ENCODE peak calls at places on chromosomes 4 and X, in four cellular contexts. K, M, U and I are unnamed samples. For H3K36me3, the result is how much of the 10 kb centered on the place peaks cover.

GRCh38 chr4:56078866-56079265 is 130.1 kb downstream of the CEP135 start:
- DNase-seq in M (no peak), K (no peak), U (no peak), I (no peak)

GRCh38 chr4:7722716-7723115 is 216.9 kb downstream of the AFAP1 start:
- DNase-seq in K (no peak), M (no peak), U (no peak), I (no peak)

GRCh38 chrX:149004936-149005335 is 500.2 kb downstream of the IDS start:
- DNase-seq in U (no peak), K (no peak), M (no peak), I (no peak)

GRCh38 chrX:40368611-40369061 is 212.1 kb upstream of the ATP6AP2 start:
- DNase-seq in K (no peak), U (no peak), M (no peak), I (no peak)

GRCh38 chr4:3338976-3339531 is 46.2 kb downstream of the RGS12 start:
- DNase-seq in U (no peak), M (no peak), K (no peak), I (no peak)

GRCh38 chr4:75564023-75564422 is 8.2 kb downstream of the ODAPH start:
- DNase-seq in M (no peak), U (no peak), K (no peak), I (no peak)

GRCh38 chrX:15447985-15448639 is 45.0 kb downstream of the PIR start:
- DNase-seq in K (no peak), U (no peak), M (no peak), I (no peak)

GRCh38 chrX:54926978-54927377 is 6.4 kb downstream of the TRO start:
- DNase-seq in U (no peak), K (no peak), M (no peak), I (no peak)

GRCh38 chr4:155914782-155915181 is 11.3 kb downstream of the TDO2 start:
- DNase-seq in U (no peak), K (no peak), M (no peak), I (no peak)

GRCh38 chr4:25343671-25344070 is 31.1 kb downstream of the ZCCHC4 start:
- DNase-seq in U (no peak), M (no peak), K (no peak), I (no peak)

GRCh38 chrX:66200050-66200664 is 36.1 kb downstream of the HEPH start:
- DNase-seq in K (no peak), U (no peak), M (no peak), I (no peak)

GRCh38 chrX:109270580-109271484 is 211.1 kb downstream of the GUCY2F start:
- DNase-seq in U (peak), M (no peak), K (no peak), I (no peak)

GRCh38 chr4:183507928-183508327 is 3.1 kb downstream of the ING2 start:
- DNase-seq in U (no peak), M (peak), K (no peak), I (no peak)

GRCh38 chr4:150310159-150310895 is 232.1 kb downstream of the DCLK2 start:
- DNase-seq in K (no peak), M (no peak), U (peak), I (no peak)

GRCh38 chrX:119763175-119763574 is 4.8 kb downstream of the SOWAHD start:
- DNase-seq in U (peak), M (no peak), K (no peak), I (peak)

GRCh38 chr4:3314706-3315260 is 22.0 kb downstream of the RGS12 start:
- DNase-seq in K (peak), M (no peak), U (no peak), I (no peak)

GRCh38 chr4:147453561-147454141 is 27.2 kb upstream of the EDNRA start:
- DNase-seq in M (peak), K (no peak), U (peak), I (no peak)

GRCh38 chr4:82601242-82602015 is 39.6 kb upstream of the TMEM150C start:
- DNase-seq in K (no peak), U (no peak), M (no peak), I (no peak)

GRCh38 chr4:24849662-24850280 is 54.4 kb downstream of the SOD3 start:
- DNase-seq in M (no peak), U (no peak), K (no peak), I (peak)

DNA sequence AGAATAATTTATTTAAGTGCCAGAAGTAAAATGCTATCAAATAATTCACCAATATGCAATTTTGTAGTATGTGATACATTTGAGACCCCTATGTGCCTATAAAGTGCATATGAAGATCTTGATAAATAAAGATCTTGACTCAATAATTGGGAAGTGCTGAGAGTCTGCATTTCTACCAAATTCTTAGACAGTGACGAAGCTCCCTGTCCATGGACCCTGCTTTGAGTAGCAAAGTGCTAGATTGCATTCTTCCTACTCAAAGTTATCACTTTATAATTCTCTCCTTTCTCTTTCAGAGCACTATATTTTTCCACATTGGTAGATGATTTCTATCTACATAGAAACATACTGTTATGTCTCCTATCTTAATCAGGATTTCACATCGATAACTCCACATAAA is 1393.9 kb downstream of the ARAP2 start:
- DNase-seq in K (no peak), U (no peak), M (no peak), I (no peak)
- H3K4me3 ChIP-seq in K (no peak), U (no peak), M (no peak), I (no peak)

GRCh38 chrX:154357205-154357604 is 17.2 kb downstream of the FLNA start:
- DNase-seq in K (no peak), U (no peak), M (no peak), I (no peak)

GRCh38 chrX:154356596-154356995 is 17.8 kb downstream of the FLNA start:
- DNase-seq in M (no peak), K (no peak), U (no peak), I (no peak)

GRCh38 chrX:154358829-154359228 is 15.6 kb downstream of the FLNA start:
- DNase-seq in K (no peak), M (no peak), U (no peak), I (no peak)

GRCh38 chrX:154359362-154360154 is 14.9 kb downstream of the FLNA start:
- DNase-seq in M (no peak), K (no peak), U (no peak), I (no peak)

DNA sequence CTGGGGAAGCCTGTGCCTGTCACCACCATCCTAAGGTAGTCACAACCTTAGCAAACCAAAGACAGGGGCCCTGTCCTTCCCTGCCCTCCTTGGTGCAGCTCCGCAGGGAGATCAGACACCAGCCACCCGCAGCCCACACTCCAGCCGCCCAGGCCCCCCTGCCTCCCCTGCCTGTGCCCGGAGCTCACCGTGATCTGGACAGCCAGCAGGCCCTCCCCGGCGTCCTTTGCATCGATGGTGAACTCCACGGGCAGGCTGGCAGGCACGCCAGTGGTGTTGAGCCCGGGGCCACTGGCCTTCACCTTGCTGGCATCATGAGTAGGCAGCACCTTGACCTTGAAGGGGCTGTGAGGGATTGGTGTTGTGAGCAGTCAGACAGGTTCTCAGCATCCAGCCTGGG is 16.4 kb downstream of the FLNA start:
- DNase-seq in K (no peak), U (no peak), M (no peak), I (no peak)
- H3K36me3 ChIP-seq in K (under half), U (half or more), M (under half), I (half or more)

GRCh38 chrX:48472851-48473717 is 2.9 kb upstream of the FTSJ1 start:
- DNase-seq in U (no peak), M (no peak), K (no peak), I (no peak)
- H3K4me3 ChIP-seq in U (no peak), M (no peak), K (no peak), I (no peak)

GRCh38 chr4:84750260-84750955 is 167.5 kb downstream of the CDS1 start:
- DNase-seq in K (no peak), U (peak), M (peak), I (no peak)

GRCh38 chr4:84753318-84753972 is 170.5 kb downstream of the CDS1 start:
- DNase-seq in U (no peak), M (no peak), K (no peak), I (no peak)

GRCh38 chr4:84751707-84752106 is 168.8 kb downstream of the CDS1 start:
- DNase-seq in U (no peak), M (no peak), K (no peak), I (no peak)

GRCh38 chr4:84750956-84751275 is 168.0 kb downstream of the CDS1 start:
- DNase-seq in K (no peak), U (no peak), M (no peak), I (no peak)
- H3K36me3 ChIP-seq in K (under half), U (under half), M (under half), I (under half)

GRCh38 chrX:13938766-13939530 is 90.7 kb downstream of the GEMIN8 start:
- DNase-seq in M (no peak), U (no peak), K (no peak), I (no peak)
- H3K4me3 ChIP-seq in M (peak), U (peak), K (peak), I (peak)

DNA sequence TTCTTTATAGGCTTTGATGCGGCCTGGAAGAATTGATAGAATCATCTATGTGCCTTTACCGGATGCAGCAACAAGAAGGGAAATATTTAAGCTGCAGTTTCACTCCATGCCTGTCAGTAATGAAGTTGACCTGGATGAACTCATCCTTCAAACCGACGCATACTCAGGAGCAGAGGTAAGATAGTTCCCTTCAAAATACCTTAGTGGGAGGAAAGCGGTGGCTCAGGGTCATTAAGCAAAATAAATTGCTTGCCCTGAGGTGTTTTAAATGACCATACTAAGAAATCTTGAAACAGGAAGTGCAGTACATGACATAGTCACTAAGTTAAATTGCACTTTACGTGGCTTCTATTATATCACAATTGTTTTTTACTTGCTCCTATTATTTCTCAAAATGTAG is 140.6 kb upstream of the SPRY1 start:
- DNase-seq in M (no peak), K (no peak), U (no peak), I (no peak)
- H3K36me3 ChIP-seq in M (under half), K (under half), U (under half), I (under half)